ENCODE peak calls at places on chromosomes 7 and 10, in five cellular contexts. One of them, this sample, is unnamed.

GRCh38 chr7:51224811-51225581 is 91.6 kb downstream of the COBL start:
- DNase-seq in SJSA1: no peak
- DNase-seq in heart right ventricle: no peak
- DNase-seq in caudate nucleus: peak
- DNase-seq in A549: peak
- DNase-seq in this sample: peak

GRCh38 chr10:114629824-114630430 is 28.1 kb downstream of the ABLIM1 start:
- DNase-seq in caudate nucleus: no peak
- DNase-seq in heart right ventricle: no peak
- DNase-seq in SJSA1: no peak
- DNase-seq in A549: no peak
- DNase-seq in this sample: no peak

GRCh38 chr10:29479081-29479917 is 155.5 kb downstream of the SVIL start:
- DNase-seq in heart right ventricle: no peak
- DNase-seq in A549: no peak
- DNase-seq in caudate nucleus: no peak
- DNase-seq in SJSA1: no peak
- DNase-seq in this sample: peak

GRCh38 chr10:108241166-108241565 is 1076.7 kb upstream of the SORCS1 start:
- DNase-seq in SJSA1: no peak
- DNase-seq in caudate nucleus: no peak
- DNase-seq in A549: no peak
- DNase-seq in heart right ventricle: no peak
- DNase-seq in this sample: no peak

GRCh38 chr10:63885159-63885558 is 364.0 kb downstream of the REEP3 start:
- DNase-seq in SJSA1: no peak
- DNase-seq in heart right ventricle: no peak
- DNase-seq in caudate nucleus: no peak
- DNase-seq in A549: no peak
- DNase-seq in this sample: no peak

GRCh38 chr7:155893176-155893575 is 80.9 kb upstream of the SHH start:
- DNase-seq in heart right ventricle: no peak
- DNase-seq in SJSA1: no peak
- DNase-seq in A549: no peak
- DNase-seq in caudate nucleus: no peak
- DNase-seq in this sample: no peak

GRCh38 chr10:72186633-72187330 is 29.0 kb upstream of the ANAPC16 start:
- DNase-seq in heart right ventricle: no peak
- DNase-seq in SJSA1: no peak
- DNase-seq in A549: no peak
- DNase-seq in caudate nucleus: no peak
- DNase-seq in this sample: no peak

GRCh38 chr7:6175642-6176041 is 96.8 kb downstream of the CYTH3 start:
- DNase-seq in heart right ventricle: no peak
- DNase-seq in SJSA1: no peak
- DNase-seq in caudate nucleus: no peak
- DNase-seq in A549: no peak
- DNase-seq in this sample: no peak

GRCh38 chr7:19113855-19114590 is 3.4 kb downstream of the TWIST1 start:
- DNase-seq in SJSA1: no peak
- DNase-seq in A549: no peak
- DNase-seq in heart right ventricle: no peak
- DNase-seq in caudate nucleus: no peak
- DNase-seq in this sample: no peak

GRCh38 chr7:76225379-76225778 is 23.7 kb downstream of the SRRM3 start:
- DNase-seq in caudate nucleus: no peak
- DNase-seq in SJSA1: no peak
- DNase-seq in A549: no peak
- DNase-seq in heart right ventricle: peak
- DNase-seq in this sample: no peak

GRCh38 chr10:12981570-12981969 is 19.9 kb downstream of the CCDC3 start:
- DNase-seq in SJSA1: peak
- DNase-seq in caudate nucleus: no peak
- DNase-seq in heart right ventricle: no peak
- DNase-seq in A549: peak
- DNase-seq in this sample: peak

GRCh38 chr7:142689439-142690168 is 59.7 kb upstream of the PRSS1 start:
- DNase-seq in SJSA1: no peak
- DNase-seq in caudate nucleus: no peak
- DNase-seq in heart right ventricle: no peak
- DNase-seq in A549: no peak
- DNase-seq in this sample: no peak

GRCh38 chr10:30386801-30387588 is 37.9 kb upstream of the MTPAP start:
- DNase-seq in SJSA1: no peak
- DNase-seq in heart right ventricle: no peak
- DNase-seq in A549: no peak
- DNase-seq in caudate nucleus: no peak
- DNase-seq in this sample: no peak

GRCh38 chr10:78727728-78728127 is 341.0 kb upstream of the ZMIZ1 start:
- DNase-seq in SJSA1: no peak
- DNase-seq in A549: no peak
- DNase-seq in caudate nucleus: no peak
- DNase-seq in heart right ventricle: peak
- DNase-seq in this sample: no peak

GRCh38 chr7:37408241-37408884 is 40.3 kb downstream of the ELMO1 start:
- DNase-seq in caudate nucleus: no peak
- DNase-seq in A549: no peak
- DNase-seq in SJSA1: no peak
- DNase-seq in heart right ventricle: no peak
- DNase-seq in this sample: no peak

GRCh38 chr10:422232-422631 is 267.2 kb downstream of the DIP2C start:
- DNase-seq in A549: no peak
- DNase-seq in caudate nucleus: no peak
- DNase-seq in heart right ventricle: no peak
- DNase-seq in SJSA1: no peak
- DNase-seq in this sample: no peak

GRCh38 chr7:30093351-30094019 is 41.3 kb upstream of the MTURN start:
- DNase-seq in SJSA1: no peak
- DNase-seq in caudate nucleus: no peak
- DNase-seq in A549: no peak
- DNase-seq in heart right ventricle: peak
- DNase-seq in this sample: no peak

GRCh38 chr7:126659124-126659523 is 593.6 kb downstream of the GRM8 start:
- DNase-seq in A549: no peak
- DNase-seq in heart right ventricle: no peak
- DNase-seq in SJSA1: no peak
- DNase-seq in caudate nucleus: no peak
- DNase-seq in this sample: no peak

GRCh38 chr7:128210036-128210347 is 31.1 kb upstream of the LEP start:
- DNase-seq in heart right ventricle: no peak
- DNase-seq in caudate nucleus: no peak
- DNase-seq in SJSA1: no peak
- DNase-seq in A549: no peak
- DNase-seq in this sample: no peak

GRCh38 chr10:48568546-48568945 is 36.3 kb downstream of the ARHGAP22 start:
- DNase-seq in SJSA1: no peak
- DNase-seq in caudate nucleus: no peak
- DNase-seq in A549: no peak
- DNase-seq in heart right ventricle: no peak
- DNase-seq in this sample: no peak

GRCh38 chr7:113113912-113114311 is 4.4 kb downstream of the SMIM30 start:
- DNase-seq in caudate nucleus: no peak
- DNase-seq in heart right ventricle: no peak
- DNase-seq in A549: peak
- DNase-seq in SJSA1: no peak
- DNase-seq in this sample: no peak

GRCh38 chr7:66110861-66111260 is 3.8 kb upstream of the CRCP start:
- DNase-seq in heart right ventricle: no peak
- DNase-seq in SJSA1: peak
- DNase-seq in caudate nucleus: no peak
- DNase-seq in A549: peak
- DNase-seq in this sample: peak

GRCh38 chr10:62554632-62555199 is 180.5 kb downstream of the ZNF365 start:
- DNase-seq in caudate nucleus: peak
- DNase-seq in SJSA1: no peak
- DNase-seq in heart right ventricle: no peak
- DNase-seq in A549: peak
- DNase-seq in this sample: no peak

GRCh38 chr10:87976101-87976743 is 112.8 kb downstream of the PTEN start:
- DNase-seq in A549: no peak
- DNase-seq in heart right ventricle: no peak
- DNase-seq in caudate nucleus: no peak
- DNase-seq in SJSA1: no peak
- DNase-seq in this sample: no peak

GRCh38 chr10:72068126-72068765 is 20.1 kb downstream of the SPOCK2 start:
- DNase-seq in heart right ventricle: no peak
- DNase-seq in A549: no peak
- DNase-seq in SJSA1: no peak
- DNase-seq in caudate nucleus: no peak
- DNase-seq in this sample: no peak

GRCh38 chr7:134356421-134356936 is 39.7 kb upstream of the SLC35B4 start:
- DNase-seq in heart right ventricle: no peak
- DNase-seq in A549: no peak
- DNase-seq in caudate nucleus: no peak
- DNase-seq in SJSA1: no peak
- DNase-seq in this sample: no peak

DNA sequence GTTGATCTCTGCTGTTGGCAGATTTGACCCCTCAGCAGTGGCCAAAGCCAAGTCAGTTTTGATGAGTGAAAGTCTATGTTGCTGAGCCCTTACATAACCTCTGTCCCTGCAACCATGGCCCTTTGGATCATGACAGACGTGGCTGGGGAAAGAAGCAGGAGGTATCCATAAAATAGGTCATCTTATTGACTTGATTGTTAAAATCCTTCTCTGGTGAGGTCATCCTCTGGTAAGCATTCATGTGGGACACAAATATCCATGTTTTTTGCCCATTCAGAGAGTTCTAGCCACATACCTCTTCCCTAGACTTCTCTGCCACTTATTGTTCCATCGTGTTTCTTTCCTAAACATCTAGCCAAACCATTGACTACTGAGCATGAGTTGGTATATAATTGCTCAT is 251.9 kb upstream of the PTER start:
- DNase-seq in SJSA1: no peak
- DNase-seq in A549: no peak
- DNase-seq in caudate nucleus: no peak
- DNase-seq in heart right ventricle: no peak
- DNase-seq in this sample: no peak
- H3K27ac ChIP-seq in SJSA1: no peak
- H3K27ac ChIP-seq in A549: no peak
- H3K27ac ChIP-seq in caudate nucleus: no peak
- H3K27ac ChIP-seq in heart right ventricle: no peak
- H3K27ac ChIP-seq in this sample: no peak

GRCh38 chr7:122300607-122301079 is 3.9 kb downstream of the FEZF1 start:
- DNase-seq in heart right ventricle: no peak
- DNase-seq in SJSA1: no peak
- DNase-seq in caudate nucleus: no peak
- DNase-seq in A549: no peak
- DNase-seq in this sample: no peak
- H3K27ac ChIP-seq in heart right ventricle: no peak
- H3K27ac ChIP-seq in SJSA1: no peak
- H3K27ac ChIP-seq in caudate nucleus: no peak
- H3K27ac ChIP-seq in A549: no peak
- H3K27ac ChIP-seq in this sample: no peak

GRCh38 chr7:116211913-116212596 is 1.7 kb downstream of the TES start:
- DNase-seq in caudate nucleus: no peak
- DNase-seq in A549: no peak
- DNase-seq in SJSA1: no peak
- DNase-seq in heart right ventricle: no peak
- DNase-seq in this sample: no peak

GRCh38 chr7:116210345-116211005 is at the start of gene TES:
- DNase-seq in heart right ventricle: peak
- DNase-seq in A549: peak
- DNase-seq in caudate nucleus: no peak
- DNase-seq in SJSA1: peak
- DNase-seq in this sample: no peak

GRCh38 chr7:116208919-116209318 is 1.4 kb upstream of the TES start:
- DNase-seq in A549: no peak
- DNase-seq in SJSA1: no peak
- DNase-seq in heart right ventricle: no peak
- DNase-seq in caudate nucleus: no peak
- DNase-seq in this sample: no peak

GRCh38 chr7:116211006-116211912 is 920 bp downstream of the TES start:
- DNase-seq in SJSA1: peak
- DNase-seq in A549: peak
- DNase-seq in caudate nucleus: peak
- DNase-seq in heart right ventricle: peak
- DNase-seq in this sample: peak

DNA sequence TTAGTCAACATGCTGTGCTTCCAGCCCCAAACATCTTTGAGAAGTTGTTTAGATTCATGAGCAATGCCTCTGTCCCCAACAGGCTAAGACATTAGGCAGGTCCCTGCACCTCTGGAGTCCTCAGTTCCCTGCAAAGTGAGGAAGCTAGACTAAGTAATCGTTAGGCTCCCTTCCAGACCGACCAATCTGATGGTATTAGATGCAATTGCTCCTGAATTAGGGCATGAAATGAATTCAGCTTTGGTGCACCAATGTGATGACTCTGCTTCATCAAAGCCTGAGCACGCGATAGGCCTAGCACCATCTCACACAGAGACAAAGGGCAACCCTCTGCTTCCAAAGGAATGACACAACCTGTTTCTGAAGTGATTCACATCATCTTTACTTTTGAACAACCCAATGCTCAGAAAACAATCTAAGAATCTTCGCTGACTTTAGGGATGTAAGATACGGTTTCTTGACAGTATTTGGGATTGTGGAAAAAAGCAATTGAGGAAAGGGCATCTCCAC is 723 bp upstream of the TES start:
- DNase-seq in A549: no peak
- DNase-seq in heart right ventricle: no peak
- DNase-seq in SJSA1: no peak
- DNase-seq in caudate nucleus: no peak
- DNase-seq in this sample: no peak
- H3K27ac ChIP-seq in A549: peak
- H3K27ac ChIP-seq in heart right ventricle: no peak
- H3K27ac ChIP-seq in SJSA1: no peak
- H3K27ac ChIP-seq in caudate nucleus: no peak
- H3K27ac ChIP-seq in this sample: no peak

DNA sequence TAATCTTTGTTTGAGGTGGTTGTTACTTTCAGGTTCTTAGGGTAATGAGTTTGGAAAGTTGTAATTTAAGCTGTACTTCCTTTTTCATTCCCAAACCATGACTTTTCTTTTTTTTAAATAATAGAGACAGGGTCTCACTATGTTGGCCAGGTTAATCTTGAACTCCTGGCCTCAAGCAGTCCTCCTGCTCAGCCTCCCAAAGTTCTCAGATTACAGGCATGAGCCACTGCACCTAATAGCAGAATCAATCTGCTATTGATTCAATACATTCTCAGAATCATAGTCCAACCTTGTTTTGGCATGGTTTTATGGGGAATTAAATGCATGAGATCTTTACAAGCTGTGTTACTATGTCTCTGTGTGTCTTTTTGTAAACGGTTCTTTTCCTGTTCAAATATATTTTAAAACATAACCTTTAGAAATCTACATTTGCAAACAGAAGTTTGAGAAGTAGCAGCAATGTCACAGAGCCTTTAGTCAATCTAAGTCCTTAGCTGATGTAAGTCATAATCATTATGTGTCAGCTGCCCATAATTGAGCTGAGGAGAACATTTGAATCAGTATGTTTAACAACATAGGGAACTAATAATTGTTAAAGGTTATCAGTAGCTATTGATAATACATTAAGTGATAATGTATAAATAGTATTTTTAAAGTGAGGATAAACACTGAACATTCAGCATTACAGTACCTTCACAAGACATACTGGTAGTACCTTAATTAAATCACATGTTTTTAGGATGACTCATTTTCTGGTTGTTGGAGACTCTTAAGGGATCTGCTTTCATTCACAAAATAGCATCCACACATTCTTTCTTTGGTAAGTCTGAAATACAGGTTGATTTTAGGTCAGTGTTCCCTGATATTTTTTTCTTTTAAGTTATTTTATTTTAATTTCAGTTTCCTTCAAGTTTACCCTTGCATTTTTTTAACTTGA is 8.8 kb downstream of the INPP5F start:
- DNase-seq in heart right ventricle: no peak
- DNase-seq in caudate nucleus: no peak
- DNase-seq in SJSA1: no peak
- DNase-seq in A549: no peak
- DNase-seq in this sample: no peak
- H3K27ac ChIP-seq in heart right ventricle: no peak
- H3K27ac ChIP-seq in caudate nucleus: no peak
- H3K27ac ChIP-seq in SJSA1: no peak
- H3K27ac ChIP-seq in A549: no peak
- H3K27ac ChIP-seq in this sample: peak

This sample was measured in keratinocyte.